ENCODE peak calls at places on chromosome 10, in seven cellular contexts. S, Q, V, A, B, E and X are unnamed samples.

GRCh38 chr10:113475381-113475807 is 77.5 kb upstream of the HABP2 start:
- DNase-seq in Q (no peak), V (no peak), A (no peak), E (no peak), B (no peak), S (peak; percentile 23), X (peak; percentile 95)

GRCh38 chr10:48604408-48605263 is at the start of gene ARHGAP22:
- DNase-seq in B (no peak), V (peak; percentile 66), E (peak; percentile 25), A (peak; percentile 73), Q (peak; percentile 79), S (peak; percentile 52), X (no peak)

GRCh38 chr10:114301951-114302710 is 63.1 kb downstream of the VWA2 start:
- DNase-seq in Q (peak; percentile 51), V (no peak), B (no peak), E (no peak), A (no peak), S (no peak), X (no peak)

GRCh38 chr10:11236234-11236633 is 218.6 kb downstream of the CELF2 start:
- DNase-seq in A (no peak), E (no peak), Q (no peak), S (no peak), V (no peak), B (peak; percentile 48), X (no peak)

GRCh38 chr10:19719320-19719719 is 96.9 kb upstream of the PLXDC2 start:
- DNase-seq in B (no peak), S (peak; percentile 95), Q (no peak), E (no peak), A (no peak), V (no peak), X (peak; percentile 29)

GRCh38 chr10:26857991-26858706 is 2.6 kb downstream of the ABI1 start:
- DNase-seq in A (no peak), S (no peak), Q (no peak), V (peak; percentile 33), B (no peak), E (no peak), X (no peak)

GRCh38 chr10:89373916-89374711 is 3.7 kb upstream of the IFIT1B start:
- DNase-seq in A (no peak), B (no peak), V (no peak), E (peak; percentile 88), S (peak; percentile 91), Q (no peak), X (peak; percentile 91)

GRCh38 chr10:100518761-100519241 is 860 bp downstream of the SEC31B start:
- DNase-seq in E (peak; percentile 37), S (peak; percentile 67), Q (no peak), B (peak; percentile 61), V (peak; percentile 74), A (peak; percentile 58), X (no peak)

GRCh38 chr10:4767033-4767814 is 58.8 kb upstream of the AKR1E2 start:
- DNase-seq in Q (no peak), S (peak; percentile 84), V (no peak), E (no peak), B (no peak), A (peak; percentile 13), X (no peak)

GRCh38 chr10:110355181-110355831 is 50.6 kb upstream of the SMNDC1 start:
- DNase-seq in E (no peak), A (no peak), S (no peak), Q (no peak), V (peak; percentile 73), B (no peak), X (no peak)

GRCh38 chr10:124898493-124898892 is 43.4 kb upstream of the ZRANB1 start:
- DNase-seq in Q (peak; percentile 13), S (no peak), B (no peak), A (no peak), E (no peak), V (no peak), X (no peak)

GRCh38 chr10:84783386-84783785 is 455.0 kb downstream of the CCSER2 start:
- DNase-seq in Q (no peak), A (peak; percentile 23), B (no peak), S (peak; percentile 45), E (no peak), V (peak; percentile 21), X (no peak)

GRCh38 chr10:11178606-11179221 is 161.0 kb downstream of the CELF2 start:
- DNase-seq in E (no peak), S (peak; percentile 69), B (peak; percentile 93), A (no peak), V (peak; percentile 79), Q (no peak), X (peak; percentile 3)

GRCh38 chr10:26215923-26216576 is 524 bp upstream of the GAD2 start:
- DNase-seq in S (peak; percentile 0), A (peak; percentile 25), V (peak; percentile 51), B (no peak), E (no peak), Q (peak; percentile 69), X (no peak)

GRCh38 chr10:35327770-35328403 is 8.4 kb upstream of the CCNY start:
- DNase-seq in E (no peak), S (no peak), A (no peak), B (no peak), Q (no peak), V (no peak), X (no peak)
- TF ChIP-seq CTCF in E (no peak), S (no peak), A (no peak), B (no peak), Q (no peak), V (no peak), X (no peak)

GRCh38 chr10:23319835-23320234 is 24.8 kb downstream of the C10orf67 start:
- DNase-seq in V (no peak), A (no peak), E (no peak), S (no peak), Q (no peak), B (no peak), X (no peak)

GRCh38 chr10:23315966-23316365 is 28.6 kb downstream of the C10orf67 start:
- DNase-seq in S (no peak), A (no peak), V (no peak), B (no peak), Q (no peak), E (no peak), X (no peak)

GRCh38 chr10:23316406-23316805 is 28.2 kb downstream of the C10orf67 start:
- DNase-seq in Q (no peak), E (no peak), V (no peak), S (no peak), B (no peak), A (no peak), X (no peak)

GRCh38 chr10:23310443-23310842 is 34.2 kb downstream of the C10orf67 start:
- DNase-seq in Q (no peak), E (no peak), B (no peak), S (no peak), A (no peak), V (no peak), X (no peak)

DNA sequence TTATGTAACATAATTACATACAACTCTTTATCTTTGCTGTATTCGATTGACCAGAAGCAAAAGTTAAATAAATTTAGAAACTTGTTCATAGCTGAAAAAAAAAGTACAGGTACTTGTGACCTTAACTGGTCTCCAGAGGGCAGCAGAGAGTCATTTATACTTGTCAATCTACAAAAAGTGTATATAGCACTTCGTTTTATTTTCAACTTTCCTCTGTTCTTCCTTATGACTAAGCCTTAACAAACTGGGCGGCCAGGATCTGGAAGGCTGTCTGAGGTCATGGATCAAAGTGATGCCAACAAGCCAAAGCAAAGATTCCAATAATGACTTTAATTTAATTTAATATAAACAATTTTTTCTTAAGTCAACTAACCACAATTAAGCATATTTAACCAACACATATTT is 29.8 kb downstream of the C10orf67 start:
- DNase-seq in Q (no peak), V (peak; percentile 34), S (peak; percentile 80), A (peak; percentile 13), E (peak; percentile 16), B (peak; percentile 42), X (peak; percentile 59)
- TF ChIP-seq CTCF in Q (peak; percentile 82), V (peak; percentile 27), S (peak; percentile 60), A (peak; percentile 85), E (peak; percentile 62), B (peak; percentile 97), X (peak; percentile 55)

DNA sequence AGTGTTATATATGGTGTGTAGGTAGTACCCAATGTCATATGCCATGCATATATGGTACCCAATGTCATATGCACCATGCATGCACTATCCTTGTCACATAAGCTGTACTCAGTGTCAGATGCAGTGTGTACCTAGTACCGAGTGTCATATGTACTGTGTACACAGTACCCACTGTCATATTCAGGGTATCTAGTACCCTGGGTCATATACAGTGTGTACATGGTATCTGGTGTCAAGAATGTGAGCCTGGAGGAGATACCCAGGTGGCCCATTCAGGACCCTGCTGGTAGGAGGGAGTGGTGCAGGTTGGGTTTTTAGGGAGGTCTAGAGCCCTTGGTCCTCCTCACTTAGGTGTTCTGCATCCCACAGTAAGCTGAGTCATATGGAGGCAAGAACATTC is 1.8 kb downstream of the ZMYND11 start:
- DNase-seq in A (peak; percentile 67), E (no peak), S (peak; percentile 7), B (peak; percentile 56), V (peak; percentile 39), Q (no peak), X (no peak)
- TF ChIP-seq CTCF in A (no peak), E (no peak), S (peak; percentile 46), B (peak; percentile 61), V (no peak), Q (peak; percentile 44), X (peak; percentile 57)

GRCh38 chr10:35600193-35600592 is 4.9 kb upstream of the GJD4 start:
- DNase-seq in S (no peak), B (no peak), V (no peak), E (no peak), A (no peak), Q (no peak), X (no peak)
- TF ChIP-seq CTCF in S (no peak), B (no peak), V (no peak), E (no peak), A (no peak), Q (no peak), X (peak; percentile 37)

DNA sequence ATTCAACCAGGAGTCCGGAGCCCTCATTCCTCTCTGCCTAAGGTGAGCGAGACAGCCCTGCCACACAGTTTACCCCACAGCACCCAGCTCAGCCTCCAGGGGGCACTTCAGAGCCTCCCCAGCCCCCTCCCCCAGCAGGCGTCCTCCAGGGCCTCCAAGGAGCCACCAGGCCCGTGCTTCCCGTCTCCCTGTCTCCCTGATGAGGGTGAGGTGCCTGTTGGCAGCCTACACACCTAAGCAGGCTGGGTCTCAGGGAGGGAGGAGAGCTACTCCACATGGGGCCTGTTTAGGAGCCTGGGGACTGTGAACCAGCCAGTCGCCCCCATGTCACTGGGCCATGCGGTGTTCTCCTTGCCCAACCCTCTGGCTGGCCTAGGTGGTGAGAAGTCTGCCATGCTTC is 28.9 kb upstream of the TRIM8 start:
- DNase-seq in Q (no peak), E (no peak), S (no peak), A (no peak), B (no peak), V (no peak), X (no peak)
- TF ChIP-seq CTCF in Q (no peak), E (no peak), S (peak; percentile 49), A (no peak), B (no peak), V (no peak), X (peak; percentile 39)

DNA sequence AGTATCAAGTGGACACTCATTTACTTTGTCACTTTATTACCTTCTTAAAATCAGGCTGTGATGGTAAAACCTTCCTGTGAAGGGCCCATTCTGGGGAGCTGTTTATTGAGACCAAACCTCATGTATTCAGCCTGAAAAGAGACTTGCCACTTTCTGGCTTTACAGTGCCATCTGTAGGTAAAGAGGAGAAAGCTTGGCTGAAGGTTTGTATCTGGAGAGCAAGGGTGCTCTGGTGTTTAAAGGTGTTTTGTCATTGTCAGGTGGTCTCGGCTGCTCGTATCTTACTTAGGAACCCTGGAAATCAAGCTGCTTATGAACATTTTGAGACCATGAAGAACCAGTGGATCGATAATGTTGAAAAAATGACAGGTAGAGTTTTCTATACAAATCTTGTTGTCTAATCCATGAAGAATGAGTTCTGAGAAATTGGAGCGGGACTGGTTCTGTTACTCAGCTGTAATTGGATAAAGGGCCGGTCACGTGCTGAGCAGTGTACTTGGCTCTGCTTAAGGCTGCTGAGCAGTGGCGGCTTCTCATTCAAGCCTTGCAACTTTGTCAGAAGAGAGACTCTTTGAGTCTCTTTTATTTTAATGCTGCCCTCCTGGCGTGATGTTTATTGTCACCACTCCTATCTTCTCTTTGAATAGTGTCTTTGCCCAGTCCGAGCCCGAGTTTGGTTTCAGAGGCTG is 46.9 kb downstream of the AP3M1 start:
- DNase-seq in A (peak; percentile 48), E (no peak), V (peak; percentile 52), Q (no peak), B (no peak), S (peak; percentile 47), X (no peak)
- TF ChIP-seq CTCF in A (peak; percentile 58), E (no peak), V (peak; percentile 49), Q (peak; percentile 15), B (no peak), S (peak; percentile 60), X (peak; percentile 48)